ENCODE peak calls at places on chromosomes 2 and 18, in seven cellular contexts. S, N, O, W, T, I and K are unnamed samples.

GRCh38 chr2:105821428-105822125 is 76.9 kb downstream of the NCK2 start:
- DNase-seq in S (peak), N (no peak), O (peak), W (no peak), T (no peak), I (no peak), K (no peak)

GRCh38 chr18:76819411-76820136 is 2.8 kb upstream of the ZNF236 start:
- DNase-seq in S (no peak), N (no peak), O (no peak), W (no peak), T (no peak), I (no peak), K (no peak)

GRCh38 chr2:100289020-100289419 is 33.3 kb downstream of the LONRF2 start:
- DNase-seq in S (no peak), N (no peak), O (peak), W (no peak), T (no peak), I (no peak), K (no peak)

GRCh38 chr2:79083846-79084376 is 3.9 kb downstream of the REG1B start:
- DNase-seq in S (no peak), N (no peak), O (no peak), W (no peak), T (no peak), I (no peak), K (no peak)

GRCh38 chr2:237315170-237315880 is 98.6 kb downstream of the COL6A3 start:
- DNase-seq in S (no peak), N (peak), O (no peak), W (peak), T (peak), I (no peak), K (peak)

GRCh38 chr18:59218018-59218417 is 1.9 kb upstream of the GRP start:
- DNase-seq in S (no peak), N (no peak), O (no peak), W (no peak), T (no peak), I (peak), K (no peak)

GRCh38 chr2:234425923-234426603 is 70.8 kb downstream of the ARL4C start:
- DNase-seq in S (no peak), N (no peak), O (peak), W (no peak), T (no peak), I (no peak), K (no peak)

GRCh38 chr2:191386938-191387536 is 141.8 kb downstream of the MYO1B start:
- DNase-seq in S (no peak), N (peak), O (no peak), W (no peak), T (no peak), I (no peak), K (no peak)

GRCh38 chr2:84838434-84839145 is 42.3 kb downstream of the TRABD2A start:
- DNase-seq in S (no peak), N (peak), O (no peak), W (no peak), T (no peak), I (no peak), K (no peak)

GRCh38 chr2:150023044-150023443 is 435.5 kb upstream of the MMADHC start:
- DNase-seq in S (peak), N (peak), O (no peak), W (no peak), T (no peak), I (no peak), K (no peak)

GRCh38 chr2:96119389-96119751 is 3.0 kb upstream of the ADRA2B start:
- DNase-seq in S (no peak), N (no peak), O (no peak), W (no peak), T (no peak), I (no peak), K (no peak)

GRCh38 chr2:28011322-28011737 is 120.8 kb downstream of the BABAM2 start:
- DNase-seq in S (no peak), N (no peak), O (no peak), W (no peak), T (no peak), I (no peak), K (no peak)

GRCh38 chr2:83233284-83233683 is 1225.8 kb downstream of the SUCLG1 start:
- DNase-seq in S (no peak), N (no peak), O (no peak), W (no peak), T (no peak), I (no peak), K (no peak)

GRCh38 chr2:201070966-201071304 is 536 bp downstream of the HYCC2 start:
- DNase-seq in S (no peak), N (peak), O (peak), W (peak), T (no peak), I (no peak), K (no peak)

GRCh38 chr2:198762456-198762855 is 695.3 kb downstream of the SATB2 start:
- DNase-seq in S (no peak), N (peak), O (no peak), W (no peak), T (no peak), I (no peak), K (no peak)

GRCh38 chr2:239109916-239110545 is 262.1 kb downstream of the TWIST2 start:
- DNase-seq in S (no peak), N (no peak), O (no peak), W (no peak), T (no peak), I (no peak), K (no peak)

GRCh38 chr2:69253033-69253535 is 133.9 kb downstream of the GFPT1 start:
- DNase-seq in S (no peak), N (peak), O (no peak), W (no peak), T (no peak), I (no peak), K (no peak)

GRCh38 chr18:38032516-38032915 is 466.9 kb upstream of the CELF4 start:
- DNase-seq in S (no peak), N (no peak), O (no peak), W (no peak), T (no peak), I (no peak), K (no peak)

GRCh38 chr2:24577481-24577880 is 86.4 kb downstream of the NCOA1 start:
- DNase-seq in S (peak), N (no peak), O (no peak), W (no peak), T (no peak), I (no peak), K (no peak)

GRCh38 chr2:18271370-18272147 is 288.9 kb downstream of the RDH14 start:
- DNase-seq in S (no peak), N (no peak), O (no peak), W (no peak), T (no peak), I (no peak), K (no peak)

GRCh38 chr2:171703574-171704347 is 16.5 kb downstream of the DYNC1I2 start:
- DNase-seq in S (peak), N (peak), O (peak), W (no peak), T (no peak), I (peak), K (no peak)

GRCh38 chr2:98704499-98705332 is 26.2 kb downstream of the MGAT4A start:
- DNase-seq in S (no peak), N (no peak), O (no peak), W (peak), T (no peak), I (no peak), K (no peak)

GRCh38 chr2:228417526-228417925 is 236.0 kb upstream of the SPHKAP start:
- DNase-seq in S (no peak), N (peak), O (no peak), W (no peak), T (no peak), I (no peak), K (no peak)

GRCh38 chr18:62045316-62045715 is 141.5 kb downstream of the PIGN start:
- DNase-seq in S (no peak), N (no peak), O (no peak), W (no peak), T (no peak), I (no peak), K (no peak)

GRCh38 chr2:36692078-36692477 is 4.4 kb upstream of the VIT start:
- DNase-seq in S (no peak), N (no peak), O (no peak), W (no peak), T (no peak), I (no peak), K (no peak)